ENCODE peak calls at places on chromosomes 6 and 20, in five cellular contexts. Q, W, X, H and U are unnamed samples.

GRCh38 chr6:36068012-36068392 is 40.4 kb downstream of the MAPK14 start:
- DNase-seq in X (no peak), Q (no peak), H (no peak), W (no peak), U (no peak)

GRCh38 chr20:8801686-8802085 is 267.2 kb upstream of the PLCB4 start:
- DNase-seq in Q (no peak), X (no peak), W (no peak), H (no peak), U (no peak)

GRCh38 chr20:51416532-51417244 is 125.8 kb downstream of the NFATC2 start:
- DNase-seq in H (no peak), X (no peak), W (no peak), Q (no peak), U (no peak)

GRCh38 chr6:155311076-155311475 is 3.2 kb downstream of the TFB1M start:
- DNase-seq in Q (peak; percentile 18), X (no peak), W (no peak), H (no peak), U (no peak)

GRCh38 chr6:5471044-5471443 is 209.7 kb downstream of the FARS2 start:
- DNase-seq in Q (peak; percentile 58), H (peak; percentile 26), W (peak; percentile 62), X (peak; percentile 54), U (peak; percentile 49)

GRCh38 chr20:15831201-15831600 is 742.0 kb downstream of the KIF16B start:
- DNase-seq in X (no peak), Q (no peak), W (no peak), H (no peak), U (no peak)

GRCh38 chr20:7924692-7925091 is 15.6 kb downstream of the HAO1 start:
- DNase-seq in X (peak; percentile 33), W (no peak), Q (peak; percentile 97), H (no peak), U (no peak)

GRCh38 chr20:59525500-59526241 is 78.7 kb upstream of the PHACTR3 start:
- DNase-seq in X (peak; percentile 59), H (no peak), Q (peak; percentile 13), W (peak; percentile 49), U (peak; percentile 66)

GRCh38 chr6:63436356-63436755 is 116.6 kb upstream of the LGSN start:
- DNase-seq in W (no peak), H (no peak), X (peak; percentile 36), Q (no peak), U (no peak)

GRCh38 chr6:130503146-130503545 is 137.3 kb downstream of the TMEM200A start:
- DNase-seq in H (no peak), Q (peak; percentile 71), W (no peak), X (no peak), U (no peak)

GRCh38 chr6:52394251-52394666 is 25.9 kb upstream of the EFHC1 start:
- DNase-seq in Q (no peak), X (no peak), W (no peak), H (peak; percentile 77), U (no peak)

GRCh38 chr6:140078552-140079126 is 704.2 kb upstream of the CITED2 start:
- DNase-seq in X (no peak), H (no peak), W (no peak), Q (peak; percentile 92), U (no peak)

GRCh38 chr6:131792091-131792496 is 15.7 kb upstream of the ENPP1 start:
- DNase-seq in Q (peak; percentile 49), X (peak; percentile 42), H (no peak), W (no peak), U (peak; percentile 10)

GRCh38 chr6:158642097-158642601 is 2.4 kb downstream of the DYNLT1 start:
- DNase-seq in X (no peak), W (no peak), H (no peak), Q (peak; percentile 96), U (no peak)

GRCh38 chr20:3788685-3789155 is 2.2 kb upstream of the CENPB start:
- DNase-seq in W (no peak), Q (no peak), X (no peak), H (no peak), U (peak; percentile 63)

GRCh38 chr6:168148231-168148849 is 69.3 kb upstream of the FRMD1 start:
- DNase-seq in H (no peak), X (no peak), W (no peak), Q (no peak), U (no peak)

GRCh38 chr20:22584630-22584921 is 204 bp upstream of the FOXA2 start:
- DNase-seq in Q (no peak), H (no peak), W (no peak), X (peak; percentile 70), U (peak; percentile 98)

GRCh38 chr6:92122746-92123145 is 1296.6 kb downstream of the EPHA7 start:
- DNase-seq in W (no peak), X (peak; percentile 11), Q (peak; percentile 1), H (no peak), U (no peak)

GRCh38 chr6:170522565-170523183 is 30.4 kb downstream of the PSMB1 start:
- DNase-seq in Q (peak; percentile 24), H (no peak), W (no peak), X (no peak), U (peak; percentile 11)

GRCh38 chr6:150126641-150127291 is 16.1 kb upstream of the PPP1R14C start:
- DNase-seq in Q (no peak), W (no peak), H (no peak), X (no peak), U (no peak)

GRCh38 chr6:84696181-84696580 is 68.2 kb downstream of the TBX18 start:
- DNase-seq in H (no peak), X (no peak), Q (no peak), W (no peak), U (no peak)

GRCh38 chr6:143372199-143372882 is 78.2 kb downstream of the ADAT2 start:
- DNase-seq in X (no peak), Q (no peak), W (no peak), H (no peak), U (no peak)

GRCh38 chr6:80332013-80332412 is 225.5 kb downstream of the BCKDHB start:
- DNase-seq in Q (no peak), H (no peak), W (no peak), X (no peak), U (no peak)

GRCh38 chr6:169229611-169230321 is 23.9 kb downstream of the THBS2 start:
- DNase-seq in W (no peak), X (no peak), H (no peak), Q (no peak), U (no peak)

GRCh38 chr6:112041535-112041934 is 12.4 kb upstream of the CCN6 start:
- DNase-seq in W (no peak), Q (no peak), H (no peak), X (no peak), U (no peak)

GRCh38 chr6:33193619-33194018 is 1.4 kb upstream of the COL11A2 start:
- DNase-seq in W (no peak), H (no peak), X (no peak), Q (no peak), U (no peak)

GRCh38 chr20:63087872-63088680 is 81.3 kb upstream of the BHLHE23 start:
- DNase-seq in X (no peak), W (no peak), Q (no peak), H (no peak), U (no peak)
- TF ChIP-seq BHLHE40 in X (no peak), W (no peak), Q (no peak), H (no peak), U (no peak)

GRCh38 chr6:83192456-83192855 is 609 bp downstream of the PGM3 start:
- DNase-seq in W (no peak), Q (no peak), H (no peak), X (no peak), U (no peak)
- TF ChIP-seq USF2 in W (no peak), Q (no peak), H (no peak), X (no peak), U (no peak)

GRCh38 chr6:74939309-74939708 is 266.5 kb downstream of the COL12A1 start:
- DNase-seq in X (no peak), Q (no peak), H (no peak), W (no peak), U (no peak)

GRCh38 chr6:74940211-74940610 is 265.6 kb downstream of the COL12A1 start:
- DNase-seq in W (no peak), X (no peak), Q (peak; percentile 8), H (no peak), U (no peak)

GRCh38 chr6:74932214-74932923 is 273.5 kb downstream of the COL12A1 start:
- DNase-seq in H (no peak), Q (peak; percentile 10), X (no peak), W (no peak), U (no peak)

GRCh38 chr6:74942130-74942529 is 263.7 kb downstream of the COL12A1 start:
- DNase-seq in W (no peak), X (no peak), H (no peak), Q (peak; percentile 48), U (no peak)

GRCh38 chr6:74936886-74937285 is 269.0 kb downstream of the COL12A1 start:
- DNase-seq in H (no peak), W (no peak), Q (peak; percentile 38), X (no peak), U (no peak)
- TF ChIP-seq BHLHE40 in H (no peak), W (no peak), Q (no peak), X (no peak), U (no peak)

GRCh38 chr6:17812311-17812710 is 105.6 kb upstream of the NUP153 start:
- DNase-seq in X (no peak), W (no peak), H (no peak), Q (no peak), U (no peak)
- TF ChIP-seq USF2 in X (no peak), W (no peak), H (no peak), Q (no peak), U (no peak)

GRCh38 chr20:62356948-62357667 is 10.0 kb downstream of the LAMA5 start:
- DNase-seq in X (no peak), W (peak; percentile 82), H (no peak), Q (peak; percentile 66), U (peak; percentile 77)
- TF ChIP-seq BHLHE40 in X (no peak), W (peak; percentile 61), H (no peak), Q (no peak), U (no peak)

DNA sequence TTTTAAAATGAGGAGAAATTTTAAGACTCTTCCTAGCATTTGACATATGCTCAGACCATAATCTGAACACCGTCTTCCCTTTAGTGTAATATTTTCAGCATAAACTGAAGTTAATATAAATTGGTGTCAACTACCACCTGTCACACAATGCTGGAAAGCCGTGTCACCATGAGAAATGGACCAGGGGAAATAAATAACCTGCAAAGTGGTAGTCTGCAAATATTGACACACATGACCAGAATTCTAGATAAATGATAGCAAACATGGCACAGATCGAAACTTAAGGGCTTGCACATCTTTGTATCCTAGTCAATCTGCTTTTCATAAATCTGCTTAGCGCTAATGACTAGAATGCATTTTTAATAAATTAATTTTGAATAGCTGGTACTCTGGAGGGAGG is 191.9 kb downstream of the CD83 start:
- DNase-seq in H (no peak), W (no peak), Q (no peak), X (no peak), U (no peak)
- TF ChIP-seq USF2 in H (no peak), W (no peak), Q (no peak), X (no peak), U (no peak)

DNA sequence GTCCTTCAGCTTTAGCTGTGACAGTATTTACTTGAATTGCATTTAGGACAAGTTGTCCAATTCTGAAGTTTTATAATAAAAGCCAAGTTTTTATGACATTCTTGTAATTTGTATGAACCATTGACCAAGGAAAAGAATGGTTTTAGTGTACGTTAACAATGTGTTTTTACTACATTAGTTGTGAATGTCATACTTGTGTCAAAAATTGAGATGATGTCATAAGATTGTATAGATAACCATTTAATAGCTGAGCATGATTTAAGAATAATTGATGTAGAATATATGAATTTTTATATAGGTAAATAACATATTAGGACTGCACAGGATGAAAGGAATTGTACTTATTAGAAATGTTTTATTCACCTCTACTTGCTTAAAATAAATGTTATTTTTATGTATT is 102.9 kb downstream of the MACROD2 start:
- DNase-seq in H (no peak), W (no peak), Q (no peak), X (no peak), U (no peak)
- TF ChIP-seq BHLHE40 in H (no peak), W (no peak), Q (no peak), X (no peak), U (no peak)